ENCODE peak calls at places on chromosome 22, in ten cellular contexts. S is SK-N-SH, H is body of pancreas, T is pancreas, R is HAP-1, W is cardiac muscle cell, U is right atrium auricular region, G is mucosa of descending colon, F is H7, V is neuronal stem cell. M is an unnamed sample.

GRCh38 chr22:30313527-30314385 is 13.0 kb downstream of the TBC1D10A start:
- DNase-seq in G (no peak), T (no peak), V (no peak), R (no peak), U (no peak), S (peak; percentile 44), H (no peak), W (no peak), F (no peak), M (no peak)

GRCh38 chr22:26734339-26735018 is 77.1 kb downstream of the MIAT start:
- DNase-seq in W (no peak), F (no peak), G (no peak), T (no peak), V (no peak), S (no peak), H (no peak), R (peak; percentile 6), U (no peak), M (no peak)

GRCh38 chr22:33000342-33001280 is 57.6 kb downstream of the SYN3 start:
- DNase-seq in H (peak; percentile 36), U (peak; percentile 76), W (peak; percentile 71), R (peak; percentile 48), G (peak; percentile 52), F (peak; percentile 90), S (peak; percentile 82), V (peak; percentile 67), T (peak; percentile 64), M (peak; percentile 25)

GRCh38 chr22:30036656-30037055 is 43.6 kb upstream of the HORMAD2 start:
- DNase-seq in H (no peak), W (no peak), S (no peak), G (no peak), F (no peak), R (no peak), V (no peak), U (no peak), T (no peak), M (no peak)

GRCh38 chr22:44191036-44191454 is 10.3 kb downstream of the PARVG start:
- DNase-seq in H (no peak), F (peak; percentile 57), T (no peak), R (no peak), G (no peak), S (no peak), U (no peak), W (no peak), V (no peak), M (peak; percentile 9)

GRCh38 chr22:17785185-17786184 is 11.2 kb upstream of the BID start:
- DNase-seq in T (peak; percentile 89), H (peak; percentile 79), F (peak; percentile 96), V (no peak), S (no peak), W (no peak), U (no peak), R (peak; percentile 4), G (peak; percentile 89), M (peak; percentile 63)

GRCh38 chr22:27718186-27719032 is 83.1 kb downstream of the MN1 start:
- DNase-seq in R (no peak), V (no peak), W (peak; percentile 28), G (peak; percentile 49), S (peak; percentile 54), F (peak; percentile 60), H (peak; percentile 13), U (peak; percentile 97), T (no peak), M (peak; percentile 91)

GRCh38 chr22:37356922-37357321 is 70.4 kb downstream of the ELFN2 start:
- DNase-seq in H (no peak), U (no peak), G (no peak), R (no peak), S (no peak), V (no peak), T (no peak), F (no peak), W (no peak), M (no peak)

GRCh38 chr22:19287889-19288288 is 3.6 kb downstream of the CLTCL1 start:
- DNase-seq in V (no peak), G (no peak), R (no peak), S (no peak), H (no peak), U (no peak), T (no peak), F (no peak), W (no peak), M (peak; percentile 56)

GRCh38 chr22:38751066-38751421 is 4.8 kb downstream of the SUN2 start:
- DNase-seq in U (no peak), S (no peak), F (no peak), T (peak; percentile 72), V (no peak), H (no peak), R (no peak), G (no peak), W (no peak), M (no peak)
- H3K36me3 ChIP-seq in U (peaks cover 66% of the 10 kb centered on the region), S (no peaks in the 10 kb centered on the region), F (peaks cover 2% of the 10 kb centered on the region), T (peaks cover 7% of the 10 kb centered on the region), V (peaks cover 19% of the 10 kb centered on the region), H (peaks cover 51% of the 10 kb centered on the region), R (peaks cover 57% of the 10 kb centered on the region), G (peaks cover 13% of the 10 kb centered on the region), W (peaks cover 29% of the 10 kb centered on the region), M (peaks cover 7% of the 10 kb centered on the region)

GRCh38 chr22:48920776-48921241 is 906.9 kb downstream of the BRD1 start:
- DNase-seq in V (no peak), S (no peak), G (no peak), F (no peak), T (no peak), H (no peak), W (no peak), R (no peak), U (peak; percentile 28), M (no peak)

GRCh38 chr22:48923165-48923875 is 904.4 kb downstream of the BRD1 start:
- DNase-seq in S (no peak), W (no peak), G (no peak), H (no peak), T (no peak), F (no peak), U (peak; percentile 36), V (no peak), R (no peak), M (no peak)

GRCh38 chr22:48919187-48919590 is 908.5 kb downstream of the BRD1 start:
- DNase-seq in R (no peak), V (peak; percentile 31), S (no peak), T (no peak), F (peak; percentile 33), H (no peak), G (no peak), U (peak; percentile 49), W (no peak), M (no peak)

GRCh38 chr22:48919851-48920589 is 907.7 kb downstream of the BRD1 start:
- DNase-seq in F (peak; percentile 30), H (no peak), W (no peak), S (no peak), U (peak; percentile 40), V (no peak), G (no peak), T (no peak), R (no peak), M (no peak)

DNA sequence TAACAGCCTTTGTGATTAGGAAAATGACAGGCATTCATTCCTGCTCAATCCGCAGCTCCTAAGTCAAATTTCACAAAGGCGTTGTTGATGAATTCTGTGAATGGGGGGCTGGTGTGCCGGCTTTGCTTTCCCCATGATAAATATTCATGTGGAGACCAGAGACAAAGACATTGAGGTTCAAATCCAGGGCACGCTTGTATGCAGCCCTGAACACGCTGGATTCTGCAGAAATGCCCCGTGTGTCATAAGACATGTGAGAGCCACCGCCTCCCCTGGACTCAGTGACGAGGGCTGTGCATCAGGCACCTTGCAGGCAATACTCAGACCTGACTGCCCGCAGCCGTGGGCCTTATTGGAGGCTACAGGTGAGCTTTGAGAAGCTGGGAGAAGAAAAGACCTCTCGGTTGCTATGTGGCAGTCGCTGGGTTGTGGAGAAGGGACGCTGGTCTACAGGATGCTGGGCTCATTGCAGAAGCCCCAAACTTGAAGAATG is 906.2 kb downstream of the BRD1 start:
- DNase-seq in H (no peak), G (no peak), S (no peak), U (peak; percentile 30), R (no peak), T (no peak), W (no peak), V (no peak), F (no peak), M (no peak)
- H3K4me3 ChIP-seq in H (no peak overlapping the region), G (no peak overlapping the region), S (no peak overlapping the region), U (no peak overlapping the region), R (no peak overlapping the region), T (no peak overlapping the region), W (no peak overlapping the region), V (no peak overlapping the region), F (no peak overlapping the region), M (no peak overlapping the region)

GRCh38 chr22:24414984-24415945 is 12.1 kb upstream of the ADORA2A start:
- DNase-seq in U (no peak), W (no peak), R (no peak), V (no peak), T (peak; percentile 51), G (no peak), H (no peak), S (peak; percentile 25), F (peak; percentile 38), M (no peak)

GRCh38 chr22:24413271-24413670 is 14.1 kb upstream of the ADORA2A start:
- DNase-seq in R (no peak), W (no peak), T (no peak), H (no peak), G (no peak), V (no peak), F (peak; percentile 30), S (peak; percentile 6), U (no peak), M (no peak)

GRCh38 chr22:24412274-24412673 is 15.1 kb upstream of the ADORA2A start:
- DNase-seq in U (no peak), V (no peak), G (peak; percentile 12), H (no peak), F (no peak), T (no peak), R (no peak), S (no peak), W (no peak), M (no peak)

GRCh38 chr22:24414523-24414922 is 12.9 kb upstream of the ADORA2A start:
- DNase-seq in H (no peak), U (no peak), W (no peak), V (no peak), F (peak; percentile 38), G (no peak), T (no peak), S (peak; percentile 24), R (no peak), M (no peak)

GRCh38 chr22:24413726-24414385 is 13.5 kb upstream of the ADORA2A start:
- DNase-seq in S (peak; percentile 11), T (no peak), U (no peak), V (no peak), R (no peak), W (no peak), H (no peak), G (peak; percentile 12), F (peak; percentile 29), M (no peak)
- H3K36me3 ChIP-seq in S (peaks cover 13% of the 10 kb centered on the region), T (no peaks in the 10 kb centered on the region), U (peaks cover 52% of the 10 kb centered on the region), V (peaks cover 26% of the 10 kb centered on the region), R (peaks cover 22% of the 10 kb centered on the region), W (peaks cover 27% of the 10 kb centered on the region), H (peaks cover 7% of the 10 kb centered on the region), G (no peaks in the 10 kb centered on the region), F (peaks cover 3% of the 10 kb centered on the region), M (no peaks in the 10 kb centered on the region)

DNA sequence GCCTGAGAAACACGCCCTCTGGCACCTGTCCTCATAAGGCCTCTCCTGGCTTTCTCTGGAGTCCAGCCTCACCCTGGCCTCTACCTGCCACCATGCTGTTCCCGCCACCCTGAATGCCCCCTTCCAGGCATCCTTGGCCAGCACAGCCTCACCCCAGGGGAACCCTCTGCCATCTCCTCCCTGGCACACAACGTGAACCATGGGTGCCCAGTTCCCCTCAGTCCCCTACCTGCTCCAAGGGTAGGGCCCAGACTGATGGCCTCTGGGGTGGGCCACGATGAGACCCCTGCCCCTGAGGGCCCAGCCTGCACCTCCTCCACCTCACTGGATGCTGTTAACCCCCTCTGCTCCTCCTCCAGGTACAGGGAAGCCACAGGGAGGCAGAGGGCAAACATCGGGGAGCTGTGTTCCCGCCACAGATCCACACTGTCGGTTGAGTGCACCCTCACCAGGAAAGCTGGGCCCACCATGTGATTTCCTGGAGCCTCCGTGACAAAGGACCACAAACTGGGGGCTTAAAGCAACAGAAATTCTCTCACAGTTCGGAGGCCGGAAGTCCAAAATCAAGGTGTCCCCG is 169.6 kb downstream of the BRD1 start:
- DNase-seq in S (no peak), R (no peak), U (no peak), F (no peak), H (no peak), T (no peak), G (no peak), V (no peak), W (no peak), M (no peak)
- H3K4me3 ChIP-seq in S (no peak overlapping the region), R (peak overlapping the region; percentile 69), U (no peak overlapping the region), F (no peak overlapping the region), H (no peak overlapping the region), T (no peak overlapping the region), G (no peak overlapping the region), V (no peak overlapping the region), W (no peak overlapping the region), M (peak overlapping the region; percentile 13)